ENCODE peak calls at places on chromosomes 12 and 14, in six cellular contexts. One of them, this sample, is unnamed.

GRCh38 chr12:6056406-6057211 is 67.9 kb downstream of the VWF start:
- DNase-seq in GM10248: no peak
- DNase-seq in OCI-LY7: peak; percentile 52
- DNase-seq in B cell: no peak
- DNase-seq in stomach: no peak
- DNase-seq in Calu3: no peak
- DNase-seq in this sample: no peak

GRCh38 chr12:106541201-106541600 is 41.6 kb upstream of the RFX4 start:
- DNase-seq in GM10248: no peak
- DNase-seq in OCI-LY7: no peak
- DNase-seq in B cell: no peak
- DNase-seq in stomach: no peak
- DNase-seq in Calu3: no peak
- DNase-seq in this sample: no peak

GRCh38 chr12:93824514-93825500 is 147.6 kb downstream of the CRADD start:
- DNase-seq in GM10248: no peak
- DNase-seq in OCI-LY7: no peak
- DNase-seq in B cell: no peak
- DNase-seq in stomach: no peak
- DNase-seq in Calu3: no peak
- DNase-seq in this sample: no peak

GRCh38 chr12:120394483-120395367 is 25.8 kb upstream of the MSI1 start:
- DNase-seq in GM10248: no peak
- DNase-seq in OCI-LY7: no peak
- DNase-seq in B cell: no peak
- DNase-seq in stomach: peak; percentile 91
- DNase-seq in Calu3: peak; percentile 90
- DNase-seq in this sample: no peak

GRCh38 chr14:47715330-47715729 is 39.9 kb upstream of the MDGA2 start:
- DNase-seq in GM10248: no peak
- DNase-seq in OCI-LY7: no peak
- DNase-seq in B cell: no peak
- DNase-seq in stomach: no peak
- DNase-seq in Calu3: no peak
- DNase-seq in this sample: no peak

GRCh38 chr12:59134750-59135149 is 214.4 kb upstream of the LRIG3 start:
- DNase-seq in GM10248: no peak
- DNase-seq in OCI-LY7: no peak
- DNase-seq in B cell: no peak
- DNase-seq in stomach: no peak
- DNase-seq in Calu3: no peak
- DNase-seq in this sample: no peak

GRCh38 chr14:25394356-25394755 is 344.4 kb upstream of the STXBP6 start:
- DNase-seq in GM10248: no peak
- DNase-seq in OCI-LY7: no peak
- DNase-seq in B cell: no peak
- DNase-seq in stomach: no peak
- DNase-seq in Calu3: no peak
- DNase-seq in this sample: no peak

GRCh38 chr12:131990066-131990979 is 40.6 kb downstream of the EP400 start:
- DNase-seq in GM10248: no peak
- DNase-seq in OCI-LY7: no peak
- DNase-seq in B cell: no peak
- DNase-seq in stomach: no peak
- DNase-seq in Calu3: no peak
- DNase-seq in this sample: no peak

GRCh38 chr14:92503756-92504491 is 9.7 kb upstream of the RIN3 start:
- DNase-seq in GM10248: no peak
- DNase-seq in OCI-LY7: no peak
- DNase-seq in B cell: no peak
- DNase-seq in stomach: no peak
- DNase-seq in Calu3: peak; percentile 39
- DNase-seq in this sample: peak; percentile 11

GRCh38 chr12:74794522-74794921 is 256.9 kb downstream of the ATXN7L3B start:
- DNase-seq in GM10248: no peak
- DNase-seq in OCI-LY7: no peak
- DNase-seq in B cell: no peak
- DNase-seq in stomach: no peak
- DNase-seq in Calu3: peak; percentile 23
- DNase-seq in this sample: no peak

GRCh38 chr14:69242311-69243224 is 17.4 kb upstream of the GALNT16 start:
- DNase-seq in GM10248: peak; percentile 77
- DNase-seq in OCI-LY7: peak; percentile 74
- DNase-seq in B cell: peak; percentile 44
- DNase-seq in stomach: peak; percentile 69
- DNase-seq in Calu3: peak; percentile 61
- DNase-seq in this sample: peak; percentile 58

GRCh38 chr14:50056457-50056856 is 59.9 kb downstream of the VCPKMT start:
- DNase-seq in GM10248: no peak
- DNase-seq in OCI-LY7: no peak
- DNase-seq in B cell: no peak
- DNase-seq in stomach: no peak
- DNase-seq in Calu3: no peak
- DNase-seq in this sample: no peak

GRCh38 chr14:50055461-50056228 is 60.7 kb downstream of the VCPKMT start:
- DNase-seq in GM10248: no peak
- DNase-seq in OCI-LY7: peak; percentile 71
- DNase-seq in B cell: peak; percentile 74
- DNase-seq in stomach: no peak
- DNase-seq in Calu3: no peak
- DNase-seq in this sample: no peak

GRCh38 chr14:50059773-50060629 is 56.4 kb downstream of the VCPKMT start:
- DNase-seq in GM10248: no peak
- DNase-seq in OCI-LY7: no peak
- DNase-seq in B cell: no peak
- DNase-seq in stomach: no peak
- DNase-seq in Calu3: no peak
- DNase-seq in this sample: no peak

GRCh38 chr14:50057331-50057730 is 59.0 kb downstream of the VCPKMT start:
- DNase-seq in GM10248: no peak
- DNase-seq in OCI-LY7: no peak
- DNase-seq in B cell: no peak
- DNase-seq in stomach: no peak
- DNase-seq in Calu3: no peak
- DNase-seq in this sample: no peak

GRCh38 chr14:50058112-50058511 is 58.3 kb downstream of the VCPKMT start:
- DNase-seq in GM10248: no peak
- DNase-seq in OCI-LY7: no peak
- DNase-seq in B cell: no peak
- DNase-seq in stomach: no peak
- DNase-seq in Calu3: no peak
- DNase-seq in this sample: no peak
- TF ChIP-seq CTCF in GM10248: no peak
- TF ChIP-seq CTCF in OCI-LY7: no peak
- TF ChIP-seq CTCF in B cell: no peak
- TF ChIP-seq CTCF in stomach: no peak
- TF ChIP-seq CTCF in Calu3: no peak
- TF ChIP-seq CTCF in this sample: no peak

DNA sequence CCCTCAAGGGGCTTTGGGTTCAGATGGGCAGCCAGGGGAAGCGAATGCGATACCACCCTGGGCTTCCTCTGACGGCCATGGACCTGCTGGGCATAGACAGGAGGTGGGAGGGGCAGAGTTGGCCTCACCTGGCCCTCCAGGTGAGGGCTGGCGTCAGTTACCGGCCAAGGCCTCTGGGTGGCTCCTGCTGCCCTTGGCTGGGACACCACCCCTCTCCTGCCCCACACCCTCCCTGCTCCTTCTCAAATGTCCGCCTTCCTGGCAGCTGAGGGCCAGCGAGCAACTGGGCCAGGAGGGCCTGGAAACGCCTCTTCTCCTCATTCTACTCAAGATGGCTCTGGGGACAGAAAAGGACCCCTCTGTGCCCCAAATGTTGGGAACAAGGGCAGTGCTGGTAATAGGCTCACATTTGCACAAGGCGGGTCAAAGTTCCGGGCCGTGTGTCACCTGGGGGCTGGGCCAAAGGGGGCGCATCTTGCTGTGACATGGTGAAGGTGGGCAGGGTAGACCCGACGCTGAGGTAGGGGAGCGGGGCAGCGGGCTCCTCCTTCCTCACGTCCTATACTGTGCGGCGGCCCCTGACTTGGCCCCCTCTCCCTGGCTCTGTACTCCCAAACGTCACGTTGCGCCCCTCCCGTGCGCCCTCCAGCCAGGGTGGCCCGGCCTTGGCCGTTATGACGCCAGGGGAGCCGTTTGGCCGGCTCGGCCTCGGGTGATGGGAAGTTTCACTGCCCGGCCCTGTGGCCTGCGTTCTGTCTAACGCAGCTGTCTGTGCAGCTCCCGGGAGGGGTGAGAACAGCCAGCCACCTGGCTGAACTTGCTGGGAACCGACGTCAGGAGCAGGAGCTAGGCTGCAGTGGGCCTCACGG is 18.1 kb upstream of the DLK1 start:
- DNase-seq in GM10248: no peak
- DNase-seq in OCI-LY7: no peak
- DNase-seq in B cell: no peak
- DNase-seq in stomach: peak; percentile 54
- DNase-seq in Calu3: peak; percentile 86
- DNase-seq in this sample: no peak
- TF ChIP-seq CTCF in GM10248: no peak
- TF ChIP-seq CTCF in OCI-LY7: peak; percentile 27
- TF ChIP-seq CTCF in B cell: no peak
- TF ChIP-seq CTCF in stomach: peak; percentile 24
- TF ChIP-seq CTCF in Calu3: peak; percentile 52
- TF ChIP-seq CTCF in this sample: no peak

GRCh38 chr12:133081408-133081806 is 684 bp downstream of the ZNF140 start:
- DNase-seq in GM10248: no peak
- DNase-seq in OCI-LY7: peak; percentile 23
- DNase-seq in B cell: no peak
- DNase-seq in stomach: no peak
- DNase-seq in Calu3: no peak
- DNase-seq in this sample: no peak

GRCh38 chr12:133080051-133080618 is 588 bp upstream of the ZNF140 start:
- DNase-seq in GM10248: peak; percentile 87
- DNase-seq in OCI-LY7: peak; percentile 99
- DNase-seq in B cell: peak; percentile 98
- DNase-seq in stomach: peak; percentile 97
- DNase-seq in Calu3: peak; percentile 98
- DNase-seq in this sample: peak; percentile 81

GRCh38 chr12:133083345-133083744 is 2.6 kb downstream of the ZNF140 start:
- DNase-seq in GM10248: no peak
- DNase-seq in OCI-LY7: no peak
- DNase-seq in B cell: no peak
- DNase-seq in stomach: no peak
- DNase-seq in Calu3: no peak
- DNase-seq in this sample: no peak

DNA sequence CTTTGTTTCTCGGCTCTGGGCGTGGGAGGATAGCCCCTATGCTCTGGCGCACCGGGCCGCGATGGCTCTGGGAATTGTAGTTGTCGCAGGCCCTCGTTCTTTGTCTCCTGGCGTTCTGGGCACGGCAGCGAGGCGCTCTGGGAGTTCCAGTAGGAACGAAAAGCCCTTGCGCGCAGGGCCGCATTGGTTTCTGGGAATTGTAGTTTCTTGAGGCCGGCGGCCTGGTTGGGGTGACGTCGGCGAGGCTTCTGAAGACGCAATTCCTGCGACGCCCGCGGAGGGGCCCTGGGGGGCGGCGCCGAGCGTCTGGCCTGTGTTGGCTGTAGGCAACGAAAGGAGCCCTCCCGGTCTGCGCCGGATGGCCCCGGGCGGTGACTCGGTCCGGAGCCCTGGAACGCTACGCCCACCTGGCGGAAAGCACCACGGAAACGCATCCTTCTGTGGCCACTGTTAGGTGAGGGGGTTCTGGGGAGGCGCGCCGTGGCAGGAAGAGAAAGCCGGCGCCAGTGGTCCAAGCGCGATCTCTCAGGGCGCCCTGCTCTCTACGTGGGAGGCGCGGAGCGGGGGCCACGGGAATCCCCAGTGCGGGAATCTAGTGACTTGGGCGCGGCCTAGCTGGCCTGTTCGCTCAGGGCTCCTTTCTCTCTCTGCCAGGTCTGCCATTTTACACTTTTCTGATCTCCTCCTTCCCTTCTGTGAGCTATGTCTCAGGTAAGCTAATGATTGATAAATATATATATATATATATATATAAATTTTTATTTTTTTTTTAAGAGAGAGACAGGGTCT is at the start of gene ZNF140:
- DNase-seq in GM10248: peak; percentile 90
- DNase-seq in OCI-LY7: peak; percentile 98
- DNase-seq in B cell: peak; percentile 96
- DNase-seq in stomach: peak; percentile 95
- DNase-seq in Calu3: peak; percentile 99
- DNase-seq in this sample: peak; percentile 83
- TF ChIP-seq CTCF in GM10248: no peak
- TF ChIP-seq CTCF in OCI-LY7: peak; percentile 35
- TF ChIP-seq CTCF in B cell: peak; percentile 47
- TF ChIP-seq CTCF in stomach: peak; percentile 38
- TF ChIP-seq CTCF in Calu3: no peak
- TF ChIP-seq CTCF in this sample: no peak

GRCh38 chr12:64450057-64450640 is 1.8 kb upstream of the TBK1 start:
- DNase-seq in GM10248: no peak
- DNase-seq in OCI-LY7: no peak
- DNase-seq in B cell: no peak
- DNase-seq in stomach: no peak
- DNase-seq in Calu3: no peak
- DNase-seq in this sample: no peak

GRCh38 chr12:64452559-64453329 is 824 bp downstream of the TBK1 start:
- DNase-seq in GM10248: no peak
- DNase-seq in OCI-LY7: peak; percentile 15
- DNase-seq in B cell: no peak
- DNase-seq in stomach: peak; percentile 33
- DNase-seq in Calu3: peak; percentile 49
- DNase-seq in this sample: no peak

GRCh38 chr12:64456119-64456518 is 4.2 kb downstream of the TBK1 start:
- DNase-seq in GM10248: no peak
- DNase-seq in OCI-LY7: no peak
- DNase-seq in B cell: no peak
- DNase-seq in stomach: no peak
- DNase-seq in Calu3: no peak
- DNase-seq in this sample: no peak

GRCh38 chr12:64450711-64451486 is 1.0 kb upstream of the TBK1 start:
- DNase-seq in GM10248: peak; percentile 21
- DNase-seq in OCI-LY7: peak; percentile 44
- DNase-seq in B cell: no peak
- DNase-seq in stomach: no peak
- DNase-seq in Calu3: no peak
- DNase-seq in this sample: no peak

DNA sequence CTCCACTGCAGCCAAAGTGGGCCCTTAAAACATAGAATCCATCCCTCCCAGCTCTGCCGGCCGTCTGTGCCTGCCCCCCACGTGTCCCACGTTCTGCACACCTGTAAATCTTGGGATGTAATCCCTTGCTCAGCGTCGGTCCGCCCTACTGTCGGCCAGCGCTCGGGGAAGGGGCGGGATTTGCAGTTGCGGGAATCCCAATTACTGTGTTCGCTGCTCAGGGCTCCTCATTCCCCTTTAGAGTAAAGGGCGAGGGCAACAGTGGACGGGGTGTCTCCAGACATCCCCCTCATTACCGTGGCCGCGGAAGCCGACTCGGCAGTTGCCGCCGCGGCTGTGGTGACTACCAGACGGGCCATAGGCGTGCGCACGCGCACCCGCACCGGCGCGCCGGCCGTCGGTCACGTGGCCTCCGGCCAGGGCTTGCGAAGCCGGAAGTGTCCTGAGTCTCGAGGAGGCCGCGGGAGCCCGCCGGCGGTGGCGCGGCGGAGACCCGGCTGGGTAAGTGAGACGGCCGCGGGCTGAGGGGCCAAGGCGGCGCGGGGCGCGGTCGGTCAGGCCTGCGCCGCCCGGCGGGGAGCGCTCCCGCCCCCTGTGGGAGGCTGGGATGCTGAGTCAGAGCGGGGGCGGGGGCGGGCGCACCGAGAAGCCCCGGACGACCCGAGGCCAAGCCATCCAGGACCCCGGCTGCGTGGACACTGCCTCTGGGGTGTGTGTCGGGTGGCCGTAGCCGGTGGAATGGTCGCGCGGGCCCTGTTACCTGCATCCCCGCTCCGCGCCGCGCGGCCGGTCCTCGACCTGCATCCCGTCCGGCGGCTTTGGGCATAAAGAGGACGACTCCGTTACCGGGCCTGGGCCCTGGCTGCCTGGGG is at the start of gene TBK1:
- DNase-seq in GM10248: peak; percentile 94
- DNase-seq in OCI-LY7: peak; percentile 90
- DNase-seq in B cell: peak; percentile 67
- DNase-seq in stomach: peak; percentile 93
- DNase-seq in Calu3: peak; percentile 96
- DNase-seq in this sample: peak; percentile 59
- TF ChIP-seq CTCF in GM10248: no peak
- TF ChIP-seq CTCF in OCI-LY7: no peak
- TF ChIP-seq CTCF in B cell: peak; percentile 38
- TF ChIP-seq CTCF in stomach: peak; percentile 20
- TF ChIP-seq CTCF in Calu3: no peak
- TF ChIP-seq CTCF in this sample: no peak